ENCODE peak calls at places on chromosomes 12 and 14, in six cellular contexts. F is GM03348; U is stimulated activated CD4-positive, alpha-beta T cell treated with anti-CD3 and anti-CD28 coated beads, TNF-alpha, amount 100 ng/mL, for 48 hours; C is OCI-LY7; O is epithelial cell of esophagus; Z is NCI-H345. L is an unnamed sample.

GRCh38 chr14:91237219-91237618 is 7.3 kb downstream of the GPR68 start:
- DNase-seq in F (peak), U (no peak), C (no peak), O (peak), Z (no peak), L (no peak)

GRCh38 chr12:12441891-12442461 is 85.1 kb downstream of the BORCS5 start:
- DNase-seq in F (no peak), U (no peak), C (no peak), O (peak), Z (no peak), L (no peak)

GRCh38 chr12:49389092-49389703 is 21.9 kb downstream of the SPATS2 start:
- DNase-seq in F (no peak), U (peak), C (no peak), O (no peak), Z (no peak), L (no peak)

GRCh38 chr12:51863921-51864700 is 15.6 kb upstream of the FIGNL2 start:
- DNase-seq in F (peak), U (no peak), C (no peak), O (no peak), Z (no peak), L (peak)

GRCh38 chr14:38137005-38137404 is 70.7 kb upstream of the SSTR1 start:
- DNase-seq in F (peak), U (no peak), C (no peak), O (no peak), Z (no peak), L (no peak)

GRCh38 chr14:60723218-60724079 is 702 bp downstream of the SIX4 start:
- DNase-seq in F (peak), U (peak), C (peak), O (peak), Z (peak), L (no peak)

GRCh38 chr14:72617391-72618011 is 276.4 kb downstream of the DPF3 start:
- DNase-seq in F (no peak), U (no peak), C (no peak), O (no peak), Z (no peak), L (no peak)

GRCh38 chr12:27573972-27574371 is 50.0 kb downstream of the PPFIBP1 start:
- DNase-seq in F (peak), U (no peak), C (no peak), O (peak), Z (no peak), L (no peak)

GRCh38 chr14:105500036-105500725 is 9.1 kb downstream of the TEDC1 start:
- DNase-seq in F (no peak), U (no peak), C (no peak), O (no peak), Z (no peak), L (no peak)